ENCODE peak calls at places on chromosomes 12 and 14, in seven cellular contexts. J, X, B, C, W, S and U are unnamed samples.

GRCh38 chr14:23544511-23545447 is 6.8 kb downstream of the ZFHX2 start:
- DNase-seq in B (no peak), C (no peak), X (peak; percentile 89), J (no peak), S (no peak), W (no peak), U (no peak)

GRCh38 chr12:119803391-119803791 is 73.7 kb downstream of the CIT start:
- DNase-seq in W (no peak), C (no peak), X (no peak), S (peak; percentile 62), J (no peak), B (no peak), U (no peak)

GRCh38 chr12:77402726-77403125 is 337.4 kb upstream of the E2F7 start:
- DNase-seq in C (no peak), J (peak; percentile 58), W (no peak), X (peak; percentile 91), B (no peak), S (peak; percentile 5), U (no peak)

GRCh38 chr12:43306066-43306465 is 245.9 kb downstream of the ADAMTS20 start:
- DNase-seq in W (no peak), J (peak; percentile 99), C (peak; percentile 90), S (peak; percentile 84), X (no peak), B (no peak), U (no peak)

GRCh38 chr12:57586128-57586527 is 4.9 kb upstream of the PIP4K2C start:
- DNase-seq in X (no peak), B (no peak), S (no peak), C (no peak), J (no peak), W (no peak), U (no peak)

GRCh38 chr14:72965249-72965648 is 39.0 kb downstream of the DCAF4 start:
- DNase-seq in X (no peak), B (no peak), C (no peak), W (no peak), J (no peak), S (no peak), U (no peak)

GRCh38 chr12:123390415-123391093 is 6.6 kb downstream of the KMT5A start:
- DNase-seq in J (no peak), W (no peak), C (no peak), B (no peak), X (no peak), S (no peak), U (no peak)

GRCh38 chr12:75177997-75178396 is 31.6 kb downstream of the KCNC2 start:
- DNase-seq in C (peak; percentile 92), X (peak; percentile 80), S (peak; percentile 84), B (no peak), W (peak; percentile 92), J (peak; percentile 94), U (no peak)

GRCh38 chr14:53217283-53217994 is 64.3 kb upstream of the DDHD1 start:
- DNase-seq in C (peak; percentile 24), B (peak; percentile 62), X (peak; percentile 73), W (peak; percentile 66), J (peak; percentile 51), S (peak; percentile 34), U (peak; percentile 77)

GRCh38 chr12:8549381-8549780 is 8.7 kb upstream of the CLEC4E start:
- DNase-seq in S (no peak), X (no peak), C (no peak), W (no peak), J (no peak), B (no peak), U (no peak)

GRCh38 chr12:103169-103981 is 36.8 kb downstream of the IQSEC3 start:
- DNase-seq in J (no peak), B (no peak), X (peak; percentile 99), W (no peak), S (no peak), C (no peak), U (no peak)

GRCh38 chr12:66863276-66863675 is 184.4 kb upstream of the GRIP1 start:
- DNase-seq in W (no peak), B (no peak), J (peak; percentile 75), X (no peak), S (no peak), C (no peak), U (no peak)

GRCh38 chr14:94575730-94576585 is 5.3 kb upstream of the SERPINA5 start:
- DNase-seq in J (no peak), W (peak; percentile 6), X (no peak), C (no peak), B (no peak), S (no peak), U (no peak)

GRCh38 chr12:95774311-95775045 is 16.1 kb downstream of the NTN4 start:
- DNase-seq in S (no peak), J (peak; percentile 96), X (no peak), B (no peak), C (no peak), W (no peak), U (no peak)

GRCh38 chr12:5102261-5102789 is 58.6 kb downstream of the KCNA5 start:
- DNase-seq in W (no peak), B (no peak), X (no peak), J (no peak), S (no peak), C (no peak), U (no peak)

GRCh38 chr14:89225607-89226006 is 191.4 kb downstream of the FOXN3 start:
- DNase-seq in X (no peak), S (no peak), W (no peak), J (no peak), B (no peak), C (no peak), U (no peak)

GRCh38 chr12:64221656-64222010 is 463 bp downstream of the KICS2 start:
- DNase-seq in X (peak; percentile 93), C (peak; percentile 52), S (peak; percentile 57), J (peak; percentile 81), W (peak; percentile 96), B (peak; percentile 49), U (peak; percentile 90)

GRCh38 chr14:29442720-29443119 is 484.9 kb downstream of the PRKD1 start:
- DNase-seq in J (peak; percentile 31), X (no peak), W (peak; percentile 31), B (no peak), S (no peak), C (peak; percentile 57), U (no peak)